ENCODE peak calls at places on chromosomes 1 and 21, in four cellular contexts. L is HCT116, Z is K562, D is SK-N-SH. U is an unnamed sample.

GRCh38 chr1:62428351-62428750 is 8.5 kb upstream of the USP1 start:
- DNase-seq in D (no peak), Z (no peak), L (no peak), U (no peak)

GRCh38 chr1:168945870-168946269 is 160.6 kb upstream of the ATP1B1 start:
- DNase-seq in D (no peak), Z (no peak), L (no peak), U (no peak)

GRCh38 chr1:21590116-21590905 is 78.8 kb downstream of the RAP1GAP start:
- DNase-seq in D (peak), L (no peak), Z (no peak), U (no peak)

GRCh38 chr1:33454646-33455282 is 17.7 kb upstream of the ZSCAN20 start:
- DNase-seq in D (no peak), L (no peak), Z (no peak), U (no peak)

GRCh38 chr1:204623365-204623893 is 62.1 kb downstream of the LRRN2 start:
- DNase-seq in Z (peak), L (peak), D (peak), U (peak)

GRCh38 chr1:221862971-221863370 is 121.1 kb upstream of the DUSP10 start:
- DNase-seq in Z (no peak), L (no peak), D (no peak), U (no peak)

GRCh38 chr1:62800825-62801306 is 16.9 kb downstream of the ATG4C start:
- DNase-seq in D (no peak), L (no peak), Z (no peak), U (no peak)

GRCh38 chr1:223739366-223740057 is 27.2 kb downstream of the CAPN2 start:
- DNase-seq in Z (no peak), L (no peak), D (no peak), U (no peak)

GRCh38 chr1:40902634-40902897 is 40.4 kb upstream of the CITED4 start:
- DNase-seq in D (no peak), Z (no peak), L (no peak), U (no peak)

GRCh38 chr1:74623716-74624115 is 49.9 kb downstream of the ERICH3 start:
- DNase-seq in D (no peak), Z (no peak), L (no peak), U (no peak)

GRCh38 chr1:155940993-155941844 is at the start of gene RXFP4:
- DNase-seq in D (no peak), Z (no peak), L (no peak), U (peak)

GRCh38 chr1:118113261-118113660 is 71.8 kb downstream of the SPAG17 start:
- DNase-seq in D (no peak), L (no peak), Z (no peak), U (no peak)

GRCh38 chr1:211371406-211372105 is 44.9 kb downstream of the TRAF5 start:
- DNase-seq in L (no peak), D (no peak), Z (no peak), U (no peak)

GRCh38 chr1:181126871-181127587 is 38.5 kb downstream of the IER5 start:
- DNase-seq in Z (no peak), L (no peak), D (peak), U (peak)

GRCh38 chr1:241990040-241990439 is 8.9 kb downstream of the MAP1LC3C start:
- DNase-seq in Z (peak), D (peak), L (peak), U (no peak)

GRCh38 chr1:185644531-185644930 is 89.7 kb upstream of the HMCN1 start:
- DNase-seq in L (no peak), Z (no peak), D (no peak), U (no peak)

GRCh38 chr1:79259390-79260336 is 253.1 kb upstream of the ADGRL4 start:
- DNase-seq in Z (no peak), L (no peak), D (peak), U (peak)

GRCh38 chr1:27366411-27367159 is at the start of gene MAP3K6:
- DNase-seq in D (peak), L (peak), Z (peak), U (peak)

GRCh38 chr1:11286735-11287410 is 13.9 kb downstream of the UBIAD1 start:
- DNase-seq in D (no peak), Z (no peak), L (no peak), U (no peak)

GRCh38 chr1:231611851-231612250 is 14.7 kb upstream of the DISC1 start:
- DNase-seq in Z (no peak), L (no peak), D (no peak), U (no peak)

GRCh38 chr1:96520542-96520941 is 201.0 kb upstream of the PTBP2 start:
- DNase-seq in L (no peak), Z (no peak), D (no peak), U (no peak)

GRCh38 chr1:110384581-110385321 is 6.1 kb downstream of the SLC16A4 start:
- DNase-seq in D (no peak), L (no peak), Z (no peak), U (no peak)

GRCh38 chr1:28122183-28122582 is 33.8 kb upstream of the EYA3 start:
- DNase-seq in D (no peak), L (no peak), Z (no peak), U (no peak)

GRCh38 chr1:17201201-17202021 is 3.5 kb upstream of the PADI1 start:
- DNase-seq in D (no peak), L (no peak), Z (no peak), U (no peak)

GRCh38 chr1:152759453-152760173 is 1.8 kb downstream of the KPRP start:
- DNase-seq in L (no peak), Z (no peak), D (no peak), U (no peak)

GRCh38 chr1:196462101-196462500 is 146.1 kb downstream of the KCNT2 start:
- DNase-seq in Z (no peak), L (no peak), D (no peak), U (no peak)

GRCh38 chr1:5906966-5907365 is 85.3 kb downstream of the NPHP4 start:
- DNase-seq in D (no peak), Z (no peak), L (no peak), U (no peak)

GRCh38 chr1:60898413-60898812 is 183.9 kb upstream of the NFIA start:
- DNase-seq in Z (no peak), D (no peak), L (no peak), U (no peak)

GRCh38 chr1:201870397-201870796 is 18.3 kb upstream of the SHISA4 start:
- DNase-seq in D (no peak), Z (no peak), L (no peak), U (no peak)

GRCh38 chr1:242059976-242060375 is 61.1 kb upstream of the MAP1LC3C start:
- DNase-seq in Z (no peak), D (no peak), L (no peak), U (no peak)

GRCh38 chr1:52098139-52098871 is 42.2 kb downstream of the BTF3L4 start:
- DNase-seq in L (no peak), D (no peak), Z (no peak), U (no peak)

GRCh38 chr1:71193153-71193552 is 112.3 kb upstream of the ZRANB2 start:
- DNase-seq in Z (no peak), D (no peak), L (no peak), U (no peak)

GRCh38 chr1:44701141-44701573 is 26.6 kb downstream of the ARMH1 start:
- DNase-seq in D (no peak), L (no peak), Z (no peak), U (no peak)

GRCh38 chr21:45549670-45550463 is 7.6 kb upstream of the SLC19A1 start:
- DNase-seq in L (no peak), Z (no peak), D (peak), U (no peak)

GRCh38 chr1:93735722-93736121 is 54.1 kb upstream of the BCAR3 start:
- DNase-seq in L (no peak), D (no peak), Z (no peak), U (no peak)

GRCh38 chr1:152227310-152227928 is 3.4 kb upstream of the HRNR start:
- DNase-seq in D (no peak), L (no peak), Z (no peak), U (peak)

GRCh38 chr1:234955107-234955731 is 173.4 kb downstream of the TOMM20 start:
- DNase-seq in Z (peak), L (no peak), D (no peak), U (no peak)

GRCh38 chr21:25709684-25710265 is 24.9 kb downstream of the ATP5PF start:
- DNase-seq in L (no peak), Z (no peak), D (no peak), U (no peak)
- TF ChIP-seq JUND in L (no peak), Z (no peak), D (no peak), U (no peak)

GRCh38 chr1:65434760-65435159 is 14.3 kb downstream of the LEPR start:
- DNase-seq in D (no peak), L (no peak), Z (no peak), U (no peak)
- TF ChIP-seq JUND in D (no peak), L (no peak), Z (no peak), U (no peak)

DNA sequence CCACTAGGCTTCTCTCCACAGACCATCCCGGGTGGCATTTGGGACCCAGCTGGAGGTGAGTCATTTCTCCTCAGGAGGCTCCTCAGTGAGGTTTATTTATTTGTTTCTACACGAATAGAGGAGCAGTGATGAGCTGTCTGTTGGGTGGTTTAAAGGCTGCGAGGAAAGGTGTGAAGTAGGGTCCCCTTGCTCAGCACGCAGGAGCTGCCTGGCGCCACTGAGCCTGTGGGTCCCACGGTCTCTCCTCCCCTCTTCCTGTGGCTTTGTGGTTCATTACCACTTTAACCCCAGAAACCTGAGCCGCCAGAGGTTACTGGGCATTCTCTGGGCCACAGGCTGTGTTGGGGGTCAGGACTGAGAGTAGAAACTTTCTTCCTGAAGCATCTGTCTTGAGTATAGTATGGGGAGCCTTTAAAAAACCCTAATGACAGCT is 39.9 kb downstream of the IL6R start:
- DNase-seq in L (no peak), D (no peak), Z (no peak), U (no peak)
- TF ChIP-seq JUND in L (no peak), D (peak), Z (no peak), U (no peak)

DNA sequence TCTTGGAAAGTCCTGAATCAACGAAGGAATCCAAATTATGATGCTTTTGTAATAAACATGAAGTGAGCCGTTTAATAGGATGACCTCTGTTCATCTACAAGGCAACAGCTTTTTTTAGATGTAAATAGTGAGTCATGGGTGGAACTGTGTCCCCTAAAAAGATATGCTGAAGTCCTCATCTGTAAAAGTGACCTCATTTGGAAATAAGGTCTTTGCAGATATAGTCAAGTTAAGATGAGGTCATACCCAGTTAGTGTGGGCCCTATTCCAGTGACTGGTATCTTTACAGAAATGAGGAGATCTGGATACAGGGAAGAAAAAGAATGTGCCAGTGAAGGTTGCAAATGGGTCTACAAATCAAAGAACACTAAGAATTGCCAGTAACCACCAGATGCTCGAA is 1287.3 kb upstream of the ADGRL4 start:
- DNase-seq in Z (no peak), L (no peak), D (no peak), U (no peak)
- TF ChIP-seq JUND in Z (no peak), L (no peak), D (no peak), U (no peak)